ENCODE peak calls at places on chromosome 18, in five cellular contexts. H is ovary, G is choroid plexus epithelial cell, S is RWPE1, F is right atrium auricular region. X is an unnamed sample.

GRCh38 chr18:62384610-62385097 is 59.5 kb downstream of the TNFRSF11A start:
- DNase-seq in H (no peak), G (peak; percentile 10), S (peak; percentile 58), F (no peak), X (no peak)

GRCh38 chr18:23238651-23239349 is 103.5 kb downstream of the CABLES1 start:
- DNase-seq in H (no peak), G (peak; percentile 65), S (no peak), F (no peak), X (no peak)

GRCh38 chr18:50097702-50098101 is 97.2 kb downstream of the MYO5B start:
- DNase-seq in H (no peak), G (no peak), S (peak; percentile 4), F (no peak), X (no peak)

GRCh38 chr18:23428821-23429220 is 24.3 kb upstream of the RIOK3 start:
- DNase-seq in H (no peak), G (no peak), S (no peak), F (no peak), X (no peak)

GRCh38 chr18:63433349-63433866 is 11.1 kb upstream of the VPS4B start:
- DNase-seq in H (no peak), G (no peak), S (no peak), F (no peak), X (no peak)

GRCh38 chr18:23131693-23132319 is 3.5 kb upstream of the CABLES1 start:
- DNase-seq in H (peak; percentile 73), G (peak; percentile 92), S (peak; percentile 46), F (peak; percentile 76), X (no peak)

GRCh38 chr18:11541179-11541578 is 68.2 kb upstream of the SLC35G4 start:
- DNase-seq in H (no peak), G (peak; percentile 36), S (no peak), F (no peak), X (no peak)

GRCh38 chr18:76364282-76365259 is 130.5 kb downstream of the ZNF516 start:
- DNase-seq in H (no peak), G (no peak), S (no peak), F (no peak), X (no peak)

GRCh38 chr18:51603551-51603950 is 406.1 kb upstream of the MEX3C start:
- DNase-seq in H (no peak), G (no peak), S (no peak), F (no peak), X (no peak)

GRCh38 chr18:2857491-2858063 is 10.8 kb downstream of the EMILIN2 start:
- DNase-seq in H (peak; percentile 92), G (peak; percentile 94), S (no peak), F (peak; percentile 96), X (peak; percentile 64)

GRCh38 chr18:3466051-3466450 is 16.1 kb downstream of the TGIF1 start:
- DNase-seq in H (no peak), G (peak; percentile 92), S (peak; percentile 68), F (no peak), X (no peak)

GRCh38 chr18:10797882-10798281 is 272.1 kb downstream of the NAPG start:
- DNase-seq in H (no peak), G (no peak), S (no peak), F (no peak), X (no peak)

GRCh38 chr18:11178951-11179549 is 29.7 kb upstream of the PIEZO2 start:
- DNase-seq in H (peak; percentile 28), G (peak; percentile 64), S (no peak), F (peak; percentile 86), X (no peak)

DNA sequence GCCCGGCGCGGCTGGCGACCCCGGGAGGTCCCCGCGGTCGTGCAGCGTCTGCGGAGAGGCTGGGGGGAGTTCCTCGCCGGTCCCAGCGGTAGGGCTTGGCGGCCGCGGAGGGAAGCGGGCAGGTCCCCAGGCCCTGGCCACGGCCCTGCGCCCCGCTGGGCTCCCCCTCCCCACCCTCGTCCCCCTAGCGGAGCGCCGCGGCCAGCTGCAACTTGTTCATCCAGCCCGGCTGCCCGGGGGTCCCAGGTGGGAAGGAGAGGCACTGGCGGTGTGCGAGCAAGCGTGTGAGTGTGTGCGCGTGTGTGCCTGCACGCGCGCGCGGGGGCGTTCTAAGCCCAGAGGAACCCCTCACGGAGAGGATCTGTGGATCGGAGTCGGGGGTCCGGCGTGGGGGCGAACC is 1.3 kb downstream of the PTPRM start:
- DNase-seq in H (peak; percentile 70), G (peak; percentile 37), S (no peak), F (no peak), X (peak; percentile 86)
- TF ChIP-seq CTCF in H (peak; percentile 20), G (no peak), S (peak; percentile 25), F (no peak), X (peak; percentile 48)

DNA sequence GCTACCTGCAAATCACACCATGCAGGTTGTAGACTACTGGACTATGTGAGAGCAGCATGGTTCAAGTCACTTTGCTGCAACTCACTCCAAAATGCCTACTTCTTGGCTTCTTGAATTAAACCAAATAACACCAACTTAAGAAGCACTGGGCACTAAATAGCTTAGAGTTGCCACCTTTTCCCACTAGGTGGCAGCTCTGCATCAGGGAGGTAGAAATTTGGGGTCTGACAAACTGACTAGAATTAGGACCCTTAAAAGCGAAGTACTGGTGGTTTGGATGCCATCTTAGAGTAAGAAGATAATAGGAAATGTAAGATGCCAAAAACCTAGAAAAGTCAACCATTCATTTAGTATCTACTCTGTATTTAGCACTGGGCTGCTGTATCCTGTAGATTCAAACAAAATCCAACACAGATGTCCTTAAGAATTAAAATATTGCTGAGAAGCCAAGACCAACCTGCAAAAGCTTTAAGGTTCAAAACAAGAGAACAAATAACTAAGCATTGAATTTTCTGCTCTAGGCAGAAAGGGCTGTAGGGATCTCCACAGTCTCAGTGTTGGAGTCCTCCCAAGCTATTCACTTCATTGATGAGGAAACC is 65.5 kb downstream of the CCBE1 start:
- DNase-seq in H (no peak), G (peak; percentile 73), S (peak; percentile 7), F (no peak), X (no peak)
- TF ChIP-seq CTCF in H (peak; percentile 27), G (peak; percentile 89), S (peak; percentile 50), F (peak; percentile 35), X (peak; percentile 87)

DNA sequence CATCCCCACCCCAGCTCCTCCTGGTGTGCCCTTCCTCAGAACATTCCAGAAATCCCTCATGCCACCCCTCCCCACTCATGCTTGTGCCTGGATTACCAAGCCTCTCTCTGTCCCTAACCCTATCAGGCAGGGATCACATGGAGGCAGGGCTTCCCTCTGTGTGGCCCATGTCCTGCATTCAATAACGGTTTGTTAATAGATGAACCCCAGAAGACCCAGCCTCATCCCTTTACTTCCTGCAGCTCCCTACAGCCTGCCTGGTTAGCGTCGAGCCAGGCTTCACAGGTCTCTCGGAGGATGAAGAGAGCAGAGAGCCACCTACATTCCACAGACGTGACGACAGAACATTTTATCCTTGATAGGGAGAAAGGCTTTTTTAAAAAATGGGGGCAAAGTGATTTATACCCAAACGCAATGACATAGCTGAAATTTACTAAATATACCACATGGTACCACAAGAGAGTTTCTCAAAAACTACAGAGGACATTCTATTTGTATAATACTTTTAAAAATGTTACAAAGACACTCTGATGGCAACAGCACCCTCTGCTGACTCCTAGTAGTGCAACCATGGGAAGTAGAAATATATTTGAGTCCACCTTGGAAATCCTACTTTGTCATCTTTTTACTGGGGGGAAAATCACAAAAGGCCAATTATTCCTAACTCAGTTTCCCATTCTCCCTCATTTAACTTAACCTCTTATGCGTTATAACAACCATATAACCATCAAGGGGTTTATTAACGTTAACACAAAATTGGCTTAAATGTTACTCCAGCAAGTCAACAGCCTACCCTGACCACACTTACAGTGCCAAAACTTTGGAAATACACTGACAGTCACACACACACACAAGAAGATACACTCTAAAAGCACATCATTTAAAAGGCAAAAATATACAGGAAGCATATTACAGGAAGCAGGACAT is 30.7 kb downstream of the FBXO15 start:
- DNase-seq in H (no peak), G (peak; percentile 74), S (peak; percentile 6), F (no peak), X (no peak)
- TF ChIP-seq CTCF in H (no peak), G (peak; percentile 82), S (peak; percentile 72), F (peak; percentile 42), X (peak; percentile 66)

DNA sequence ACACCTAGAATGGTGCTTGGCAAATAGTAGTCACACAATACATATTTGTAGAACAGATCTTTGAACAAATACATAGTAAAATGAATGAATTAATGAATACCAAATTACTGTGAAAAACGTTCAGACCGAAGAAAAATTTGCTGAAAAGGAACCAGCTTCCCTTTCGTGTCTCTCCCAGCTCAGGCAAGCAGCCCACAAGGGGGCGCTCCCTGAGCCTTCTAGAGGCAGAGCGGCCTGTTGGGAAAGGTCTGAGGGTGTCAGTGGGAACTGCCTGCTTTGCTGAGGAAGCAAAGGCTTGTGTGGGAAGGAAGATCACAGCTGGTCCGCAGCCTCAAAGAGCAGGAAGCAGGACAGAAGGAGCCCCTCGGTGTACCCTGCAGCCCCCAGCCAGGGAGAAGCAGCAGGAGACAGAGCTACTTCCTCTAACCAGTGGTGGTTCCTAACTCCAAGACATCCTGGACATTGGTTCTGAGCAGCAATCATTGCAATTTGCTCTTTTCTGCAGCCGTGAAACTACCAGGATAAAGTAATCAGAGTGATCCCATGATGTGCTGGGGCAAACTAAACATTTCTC is 231.1 kb downstream of the ANKRD30B start:
- DNase-seq in H (no peak), G (peak; percentile 14), S (no peak), F (peak; percentile 9), X (no peak)
- TF ChIP-seq CTCF in H (no peak), G (peak; percentile 22), S (peak; percentile 15), F (no peak), X (no peak)

GRCh38 chr18:27549335-27550039 is 364.4 kb upstream of the CHST9 start:
- DNase-seq in H (no peak), G (no peak), S (no peak), F (no peak), X (no peak)
- TF ChIP-seq CTCF in H (no peak), G (no peak), S (no peak), F (no peak), X (no peak)

GRCh38 chr18:659597-659996 is 2.1 kb downstream of the TYMS start:
- DNase-seq in H (no peak), G (no peak), S (no peak), F (no peak), X (no peak)

GRCh38 chr18:657998-658946 is 819 bp downstream of the TYMS start:
- DNase-seq in H (peak; percentile 81), G (peak; percentile 84), S (peak; percentile 96), F (peak; percentile 73), X (peak; percentile 94)

GRCh38 chr18:658947-659533 is 1.6 kb downstream of the TYMS start:
- DNase-seq in H (no peak), G (no peak), S (no peak), F (no peak), X (no peak)

GRCh38 chr18:655445-655844 is 2.0 kb upstream of the TYMS start:
- DNase-seq in H (no peak), G (no peak), S (no peak), F (no peak), X (no peak)

DNA sequence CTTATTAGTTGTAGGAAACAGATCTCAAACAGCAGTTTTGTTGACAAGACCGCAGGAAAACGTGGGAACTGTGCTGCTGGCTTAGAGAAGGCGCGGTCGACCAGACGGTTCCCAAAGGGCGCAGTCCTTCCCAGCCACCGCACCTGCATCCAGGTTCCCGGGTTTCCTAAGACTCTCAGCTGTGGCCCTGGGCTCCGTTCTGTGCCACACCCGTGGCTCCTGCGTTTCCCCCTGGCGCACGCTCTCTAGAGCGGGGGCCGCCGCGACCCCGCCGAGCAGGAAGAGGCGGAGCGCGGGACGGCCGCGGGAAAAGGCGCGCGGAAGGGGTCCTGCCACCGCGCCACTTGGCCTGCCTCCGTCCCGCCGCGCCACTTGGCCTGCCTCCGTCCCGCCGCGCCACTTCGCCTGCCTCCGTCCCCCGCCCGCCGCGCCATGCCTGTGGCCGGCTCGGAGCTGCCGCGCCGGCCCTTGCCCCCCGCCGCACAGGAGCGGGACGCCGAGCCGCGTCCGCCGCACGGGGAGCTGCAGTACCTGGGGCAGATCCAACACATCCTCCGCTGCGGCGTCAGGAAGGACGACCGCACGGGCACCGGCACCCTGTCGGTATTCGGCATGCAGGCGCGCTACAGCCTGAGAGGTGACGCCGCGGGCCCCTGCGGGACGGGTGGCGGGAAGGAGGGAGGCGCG is at the start of gene TYMS:
- DNase-seq in H (peak; percentile 35), G (peak; percentile 46), S (peak; percentile 86), F (no peak), X (no peak)
- TF ChIP-seq CTCF in H (no peak), G (no peak), S (no peak), F (no peak), X (peak; percentile 16)

X was measured in osteocyte.